ENCODE peak calls at places on chromosomes 4 and X, in nine cellular contexts. Z is lower lobe of right lung, L is IMR-90, T is H9, I is cardiac muscle cell, J is HCT116, G is HepG2, X is vagina, V is upper lobe of left lung. K is an unnamed sample. For H3K4me1, the result is how much of the 10 kb centered on the place peaks cover.

GRCh38 chr4:73726000-73726399 is 14.4 kb upstream of the CXCL8 start:
- DNase-seq in Z (no peak), L (peak), T (no peak), I (no peak), J (peak), G (no peak), X (no peak), V (no peak), K (no peak)

GRCh38 chr4:22348410-22348809 is 167.5 kb downstream of the ADGRA3 start:
- DNase-seq in Z (no peak), L (peak), T (no peak), I (no peak), J (no peak), G (no peak), X (no peak), V (no peak), K (no peak)

GRCh38 chrX:11189097-11189496 is 78.0 kb downstream of the HCCS start:
- DNase-seq in Z (no peak), L (no peak), T (no peak), I (no peak), J (no peak), G (no peak), X (no peak), V (no peak), K (no peak)

GRCh38 chr4:8849266-8850073 is 22.2 kb downstream of the HMX1 start:
- DNase-seq in Z (peak), L (no peak), T (peak), I (no peak), J (no peak), G (no peak), X (no peak), V (no peak), K (no peak)

GRCh38 chr4:36651253-36651652 is 369.8 kb downstream of the DTHD1 start:
- DNase-seq in Z (no peak), L (no peak), T (no peak), I (no peak), J (peak), G (no peak), X (no peak), V (no peak), K (no peak)

GRCh38 chrX:130896816-130897508 is 6.0 kb downstream of the ENOX2 start:
- DNase-seq in Z (no peak), L (peak), T (no peak), I (no peak), J (no peak), G (no peak), X (no peak), V (no peak), K (no peak)

GRCh38 chr4:37757705-37758104 is 68.8 kb upstream of the PGM2 start:
- DNase-seq in Z (no peak), L (no peak), T (no peak), I (no peak), J (no peak), G (no peak), X (no peak), V (no peak), K (no peak)

GRCh38 chr4:29336851-29337250 is 1383.3 kb upstream of the PCDH7 start:
- DNase-seq in Z (no peak), L (no peak), T (no peak), I (no peak), J (no peak), G (no peak), X (no peak), V (no peak), K (no peak)

GRCh38 chr4:2042207-2042946 is 16.8 kb upstream of the NAT8L start:
- DNase-seq in Z (peak), L (no peak), T (peak), I (peak), J (no peak), G (no peak), X (peak), V (no peak), K (peak)

GRCh38 chr4:40308528-40309122 is 26.5 kb upstream of the CHRNA9 start:
- DNase-seq in Z (no peak), L (no peak), T (peak), I (no peak), J (no peak), G (no peak), X (no peak), V (no peak), K (no peak)

GRCh38 chr4:151994429-151994828 is 233.6 kb upstream of the GATB start:
- DNase-seq in Z (no peak), L (no peak), T (no peak), I (no peak), J (no peak), G (no peak), X (no peak), V (no peak), K (no peak)

GRCh38 chrX:16870861-16871584 is 861 bp upstream of the RBBP7 start:
- DNase-seq in Z (peak), L (no peak), T (peak), I (peak), J (no peak), G (no peak), X (no peak), V (peak), K (peak)

GRCh38 chr4:71009796-71010588 is 16.5 kb downstream of the DCK start:
- DNase-seq in Z (no peak), L (peak), T (no peak), I (peak), J (peak), G (peak), X (no peak), V (no peak), K (no peak)

GRCh38 chr4:20287246-20287645 is 35.5 kb downstream of the SLIT2 start:
- DNase-seq in Z (no peak), L (no peak), T (no peak), I (no peak), J (no peak), G (no peak), X (no peak), V (no peak), K (no peak)

GRCh38 chr4:48332661-48333060 is 8.7 kb upstream of the SLAIN2 start:
- DNase-seq in Z (peak), L (no peak), T (no peak), I (no peak), J (no peak), G (no peak), X (no peak), V (no peak), K (no peak)

GRCh38 chrX:65677954-65678469 is 10.6 kb downstream of the MSN start:
- DNase-seq in Z (no peak), L (peak), T (no peak), I (no peak), J (peak), G (no peak), X (no peak), V (peak), K (no peak)

GRCh38 chrX:8984231-8984630 is 49.7 kb downstream of the FAM9B start:
- DNase-seq in Z (no peak), L (no peak), T (no peak), I (no peak), J (no peak), G (no peak), X (no peak), V (no peak), K (no peak)

GRCh38 chrX:118370921-118371624 is 25.2 kb downstream of the WDR44 start:
- DNase-seq in Z (no peak), L (peak), T (no peak), I (no peak), J (no peak), G (peak), X (no peak), V (no peak), K (no peak)

GRCh38 chr4:181146031-181146430 is 1097.2 kb upstream of the TENM3 start:
- DNase-seq in Z (no peak), L (no peak), T (no peak), I (peak), J (no peak), G (no peak), X (no peak), V (no peak), K (no peak)

GRCh38 chrX:54198262-54198661 is 15.2 kb upstream of the FAM120C start:
- DNase-seq in Z (no peak), L (no peak), T (peak), I (no peak), J (no peak), G (no peak), X (no peak), V (no peak), K (no peak)

GRCh38 chr4:174828845-174829701 is at the start of gene GLRA3:
- DNase-seq in Z (peak), L (no peak), T (peak), I (peak), J (no peak), G (peak), X (no peak), V (peak), K (peak)

GRCh38 chr4:88533937-88534750 is 10.6 kb upstream of the PYURF start:
- DNase-seq in Z (no peak), L (peak), T (no peak), I (no peak), J (no peak), G (no peak), X (no peak), V (no peak), K (no peak)

GRCh38 chr4:184163813-184164212 is 53.9 kb downstream of the ENPP6 start:
- DNase-seq in Z (peak), L (peak), T (peak), I (peak), J (no peak), G (peak), X (no peak), V (peak), K (peak)

GRCh38 chrX:108299101-108299591 is 139.1 kb downstream of the COL4A6 start:
- DNase-seq in Z (no peak), L (peak), T (no peak), I (peak), J (no peak), G (peak), X (no peak), V (no peak), K (no peak)

GRCh38 chrX:129957241-129958099 is 25.0 kb upstream of the BCORL1 start:
- DNase-seq in Z (peak), L (peak), T (peak), I (peak), J (peak), G (no peak), X (no peak), V (peak), K (peak)

GRCh38 chrX:40552768-40553167 is 28.0 kb upstream of the ATP6AP2 start:
- DNase-seq in Z (no peak), L (peak), T (no peak), I (no peak), J (no peak), G (no peak), X (no peak), V (no peak), K (no peak)

GRCh38 chr4:128287159-128287870 is at the start of gene PGRMC2:
- DNase-seq in Z (no peak), L (peak), T (peak), I (no peak), J (no peak), G (no peak), X (no peak), V (peak), K (peak)

GRCh38 chrX:30659421-30659820 is 6.2 kb downstream of the GK start:
- DNase-seq in Z (no peak), L (peak), T (no peak), I (no peak), J (no peak), G (no peak), X (no peak), V (no peak), K (no peak)

GRCh38 chr4:141210168-141210567 is 10.5 kb upstream of the ZNF330 start:
- DNase-seq in Z (no peak), L (no peak), T (no peak), I (no peak), J (no peak), G (no peak), X (no peak), V (peak), K (no peak)

GRCh38 chr4:153205757-153206156 is 1.5 kb downstream of the TRIM2 start:
- DNase-seq in Z (no peak), L (no peak), T (peak), I (no peak), J (peak), G (no peak), X (no peak), V (peak), K (peak)

GRCh38 chr4:124018383-124019317 is 622.1 kb downstream of the SPRY1 start:
- DNase-seq in Z (no peak), L (peak), T (no peak), I (peak), J (no peak), G (peak), X (no peak), V (peak), K (no peak)
- H3K27ac ChIP-seq in Z (peak), L (peak), T (no peak), I (peak), J (no peak), G (no peak), X (no peak), V (peak), K (no peak)

GRCh38 chr4:7223566-7223965 is 31.2 kb downstream of the SORCS2 start:
- DNase-seq in Z (no peak), L (no peak), T (no peak), I (no peak), J (no peak), G (no peak), X (no peak), V (no peak), K (no peak)

GRCh38 chr4:7218686-7219085 is 26.3 kb downstream of the SORCS2 start:
- DNase-seq in Z (no peak), L (no peak), T (no peak), I (no peak), J (no peak), G (no peak), X (no peak), V (no peak), K (no peak)

GRCh38 chr4:7224001-7224400 is 31.7 kb downstream of the SORCS2 start:
- DNase-seq in Z (no peak), L (no peak), T (no peak), I (no peak), J (no peak), G (no peak), X (no peak), V (no peak), K (no peak)

GRCh38 chr4:7224878-7225533 is 32.7 kb downstream of the SORCS2 start:
- DNase-seq in Z (no peak), L (no peak), T (no peak), I (no peak), J (no peak), G (no peak), X (no peak), V (no peak), K (no peak)

DNA sequence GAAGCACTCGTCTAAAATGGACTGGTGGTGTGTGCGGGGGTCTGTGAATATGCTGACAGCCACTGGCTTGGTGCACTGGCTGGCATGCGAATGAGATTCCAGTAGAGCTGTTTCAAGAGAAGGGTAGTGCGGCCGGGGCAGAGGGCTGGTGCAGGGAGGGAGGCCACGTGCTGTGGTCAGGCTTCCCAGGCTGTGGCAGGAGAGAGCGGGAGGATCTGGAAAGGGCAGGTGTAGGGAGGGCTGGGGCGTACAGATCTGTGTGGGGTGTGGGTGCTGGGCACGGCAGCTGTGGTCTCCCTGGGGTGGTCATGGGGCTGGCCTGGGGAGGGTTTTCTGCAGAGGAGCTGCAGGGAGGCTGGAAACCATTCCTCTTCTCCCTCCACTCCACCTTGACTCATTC is 30.2 kb downstream of the SORCS2 start:
- DNase-seq in Z (no peak), L (no peak), T (no peak), I (no peak), J (no peak), G (no peak), X (no peak), V (no peak), K (no peak)
- TF ChIP-seq CTCF in Z (no peak), L (no peak), T (no peak), I (no peak), J (no peak), G (no peak), X (no peak), V (no peak), K (no peak)

GRCh38 chr4:176274441-176274840 is 5.4 kb upstream of the ASB5 start:
- DNase-seq in Z (no peak), L (no peak), T (no peak), I (no peak), J (no peak), G (no peak), X (no peak), V (no peak), K (no peak)

GRCh38 chr4:176273741-176274140 is 4.7 kb upstream of the ASB5 start:
- DNase-seq in Z (no peak), L (no peak), T (no peak), I (no peak), J (no peak), G (no peak), X (no peak), V (no peak), K (no peak)

GRCh38 chr4:176272799-176273198 is 3.8 kb upstream of the ASB5 start:
- DNase-seq in Z (no peak), L (no peak), T (no peak), I (no peak), J (no peak), G (no peak), X (no peak), V (no peak), K (no peak)

GRCh38 chr4:176270669-176271068 is 1.6 kb upstream of the ASB5 start:
- DNase-seq in Z (no peak), L (peak), T (no peak), I (no peak), J (peak), G (peak), X (no peak), V (no peak), K (no peak)

GRCh38 chr4:176271749-176272148 is 2.7 kb upstream of the ASB5 start:
- DNase-seq in Z (no peak), L (peak), T (no peak), I (no peak), J (no peak), G (no peak), X (no peak), V (no peak), K (no peak)
- H3K4me1 ChIP-seq in Z (under half), L (under half), T (under half), I (under half), J (under half), G (under half), X (under half), V (under half), K (under half)

GRCh38 chr4:77146426-77147399 is 10.3 kb upstream of the CCNG2 start:
- DNase-seq in Z (no peak), L (no peak), T (no peak), I (no peak), J (no peak), G (no peak), X (no peak), V (no peak), K (no peak)

GRCh38 chr4:77148081-77148480 is 8.9 kb upstream of the CCNG2 start:
- DNase-seq in Z (no peak), L (no peak), T (no peak), I (no peak), J (no peak), G (no peak), X (no peak), V (no peak), K (no peak)

GRCh38 chr4:77147400-77147782 is 9.6 kb upstream of the CCNG2 start:
- DNase-seq in Z (no peak), L (peak), T (no peak), I (no peak), J (no peak), G (no peak), X (no peak), V (no peak), K (no peak)

GRCh38 chr4:77142642-77143020 is 14.4 kb upstream of the CCNG2 start:
- DNase-seq in Z (no peak), L (no peak), T (no peak), I (no peak), J (no peak), G (no peak), X (no peak), V (no peak), K (no peak)

DNA sequence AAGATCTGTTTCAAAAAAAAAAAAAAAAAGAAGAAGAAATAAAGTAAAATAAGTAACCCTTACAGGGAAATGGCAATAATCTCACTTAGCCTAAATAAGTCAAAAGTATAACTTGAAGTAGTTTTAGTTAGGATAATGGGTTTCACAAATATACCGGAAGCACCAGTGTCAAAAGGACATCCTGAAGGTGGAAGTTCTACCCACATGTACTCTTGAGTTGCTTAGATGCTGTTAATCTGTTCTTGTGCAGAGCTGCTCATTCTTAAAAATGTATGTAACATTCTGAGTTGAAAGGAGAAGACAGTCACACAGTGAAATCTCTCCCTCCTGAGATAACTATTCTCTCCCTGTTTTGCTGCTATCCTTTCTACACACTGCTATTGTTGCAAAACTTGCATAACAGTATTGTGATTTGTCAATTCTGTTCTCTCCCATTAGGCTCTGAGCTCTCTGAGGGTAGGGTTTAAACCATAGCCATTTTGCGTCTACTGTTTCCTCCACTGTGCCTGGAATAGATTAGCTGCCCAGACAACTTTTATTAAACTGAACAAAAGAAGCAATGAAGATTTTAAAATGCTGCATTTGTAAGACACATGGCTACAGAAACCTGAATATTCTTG is 11.1 kb upstream of the CCNG2 start:
- DNase-seq in Z (no peak), L (no peak), T (no peak), I (no peak), J (no peak), G (no peak), X (no peak), V (no peak), K (no peak)
- H3K27ac ChIP-seq in Z (no peak), L (no peak), T (no peak), I (peak), J (no peak), G (no peak), X (peak), V (no peak), K (peak)

GRCh38 chr4:77120888-77121508 is 36.0 kb upstream of the CCNG2 start:
- DNase-seq in Z (no peak), L (no peak), T (peak), I (no peak), J (no peak), G (peak), X (no peak), V (no peak), K (no peak)
- TF ChIP-seq CTCF in Z (no peak), L (no peak), T (peak), I (no peak), J (no peak), G (peak), X (no peak), V (no peak), K (no peak)

DNA sequence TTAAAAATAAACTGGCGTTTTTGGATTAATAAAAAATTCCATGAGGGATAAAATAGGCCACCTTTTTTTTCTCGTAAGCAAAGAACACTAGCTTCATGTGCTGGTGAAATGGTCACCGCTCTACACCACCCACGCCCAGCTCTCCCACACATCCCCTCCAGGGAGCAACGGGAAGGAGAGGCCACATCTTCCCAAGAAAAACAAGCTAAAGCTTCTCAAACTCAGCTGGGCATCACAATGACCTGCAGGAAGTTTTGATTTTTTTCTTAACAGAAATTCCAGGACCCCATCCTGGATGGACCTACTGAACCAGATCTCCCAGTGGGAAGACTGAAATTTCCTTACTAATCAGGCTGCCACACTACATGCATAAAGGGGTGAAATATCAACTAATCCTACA is 9.8 kb downstream of the TSPAN5 start:
- DNase-seq in Z (no peak), L (no peak), T (no peak), I (no peak), J (no peak), G (no peak), X (no peak), V (no peak), K (no peak)
- H3K4me1 ChIP-seq in Z (under half), L (under half), T (under half), I (under half), J (under half), G (under half), X (under half), V (under half), K (under half)